ENCODE peak calls at places on chromosomes 3 and 15, in nine cellular contexts. J is stimulated activated CD8-positive, alpha-beta memory T cell treated with anti-CD3 and anti-CD28 coated beads, Interleukin-4, amount 100 ng/mL, for 24 hours; O is IMR-90; P is activated naive CD4-positive, alpha-beta T cell; W is ecto neural progenitor cell; Y is right cardiac atrium; Z is Right ventricle myocardium superior; K is activated T-helper 9 cell treated with anti-CD3 and anti-CD28 coated beads, Interleukin-2, amount 50 U/mL, for 16 hours; X is stomach. F is an unnamed sample.

GRCh38 chr3:49872801-49873281 is 3.1 kb upstream of the CAMKV start:
- DNase-seq in Z (no peak), K (no peak), Y (no peak), P (no peak), X (no peak), W (no peak), J (no peak), O (no peak), F (peak)

GRCh38 chr3:48279926-48280325 is 39.0 kb downstream of the ZNF589 start:
- DNase-seq in W (no peak), Z (no peak), P (no peak), J (no peak), Y (no peak), O (no peak), X (no peak), K (no peak), F (no peak)

GRCh38 chr3:112773864-112774263 is 72.8 kb downstream of the CD200R1L start:
- DNase-seq in P (no peak), J (peak), O (no peak), W (no peak), K (no peak), X (peak), Z (no peak), Y (no peak), F (no peak)

GRCh38 chr3:160577551-160578195 is 12.3 kb upstream of the KPNA4 start:
- DNase-seq in P (no peak), O (peak), W (no peak), Y (no peak), K (no peak), Z (no peak), J (no peak), X (no peak), F (no peak)

GRCh38 chr15:46703871-46704637 is 1013.3 kb upstream of the SEMA6D start:
- DNase-seq in K (no peak), X (no peak), W (no peak), P (no peak), Y (no peak), O (no peak), J (no peak), Z (no peak), F (no peak)

GRCh38 chr3:32226875-32227500 is 11.5 kb upstream of the CMTM8 start:
- DNase-seq in O (peak), X (no peak), P (no peak), J (no peak), W (no peak), Y (no peak), K (no peak), Z (no peak), F (no peak)

GRCh38 chr15:66912001-66912400 is 153.4 kb upstream of the SMAD3 start:
- DNase-seq in O (no peak), P (no peak), W (peak), X (no peak), Z (no peak), Y (no peak), K (no peak), J (no peak), F (peak)

GRCh38 chr3:135135445-135135844 is 340.4 kb downstream of the EPHB1 start:
- DNase-seq in O (no peak), K (no peak), X (no peak), Z (no peak), J (no peak), P (no peak), Y (no peak), W (no peak), F (no peak)

GRCh38 chr3:58214484-58215316 is 3.9 kb upstream of the DNASE1L3 start:
- DNase-seq in K (no peak), J (peak), Z (no peak), O (peak), W (no peak), P (no peak), Y (no peak), X (no peak), F (no peak)

GRCh38 chr15:66878761-66879160 is 176.7 kb downstream of the SMAD6 start:
- DNase-seq in W (peak), O (no peak), X (no peak), K (no peak), J (no peak), Y (no peak), Z (no peak), P (no peak), F (no peak)

GRCh38 chr3:128448491-128448890 is 18.2 kb downstream of the DNAJB8 start:
- DNase-seq in Y (peak), W (no peak), K (no peak), P (no peak), Z (no peak), X (no peak), O (no peak), J (no peak), F (no peak)

GRCh38 chr15:62912808-62913207 is 129.7 kb upstream of the TPM1 start:
- DNase-seq in X (no peak), Y (no peak), K (no peak), P (no peak), O (no peak), W (no peak), J (no peak), Z (no peak), F (no peak)

GRCh38 chr15:45402162-45402954 is 24.0 kb upstream of the GATM start:
- DNase-seq in X (peak), W (peak), Z (peak), O (peak), J (peak), P (peak), Y (peak), K (peak), F (peak)

GRCh38 chr3:70840106-70840870 is 527.9 kb upstream of the MDFIC2 start:
- DNase-seq in Y (no peak), W (no peak), J (no peak), X (no peak), Z (no peak), O (peak), P (no peak), K (no peak), F (no peak)

GRCh38 chr3:31614162-31614921 is 81.6 kb downstream of the STT3B start:
- DNase-seq in W (no peak), K (no peak), O (no peak), X (no peak), P (no peak), Y (no peak), Z (no peak), J (no peak), F (no peak)

GRCh38 chr3:184351511-184352148 is 9.8 kb downstream of the CLCN2 start:
- DNase-seq in P (no peak), O (no peak), Y (peak), K (no peak), X (no peak), J (no peak), Z (no peak), W (no peak), F (no peak)

GRCh38 chr3:186152889-186153292 is 44.0 kb upstream of the ETV5 start:
- DNase-seq in Z (no peak), Y (no peak), P (no peak), K (no peak), J (no peak), X (no peak), W (no peak), O (no peak), F (peak)

GRCh38 chr3:156480949-156481348 is 74.0 kb downstream of the SSR3 start:
- DNase-seq in O (no peak), P (no peak), Y (no peak), J (no peak), X (no peak), Z (no peak), W (no peak), K (no peak), F (no peak)

GRCh38 chr15:77225088-77225487 is 154.2 kb upstream of the TSPAN3 start:
- DNase-seq in J (no peak), Y (no peak), P (no peak), W (no peak), K (no peak), X (no peak), O (peak), Z (no peak), F (peak)

GRCh38 chr3:106842151-106842550 is 535.1 kb upstream of the CCDC54 start:
- DNase-seq in W (no peak), J (no peak), X (no peak), P (no peak), O (peak), Z (no peak), K (no peak), Y (no peak), F (no peak)

GRCh38 chr3:48514431-48515227 is 10.7 kb upstream of the SHISA5 start:
- DNase-seq in P (no peak), O (no peak), Z (no peak), X (no peak), J (no peak), W (no peak), K (no peak), Y (no peak), F (no peak)

GRCh38 chr3:137052298-137052697 is 94.5 kb downstream of the IL20RB start:
- DNase-seq in W (no peak), X (no peak), P (no peak), Y (no peak), O (no peak), K (no peak), Z (no peak), J (no peak), F (no peak)

GRCh38 chr15:82539690-82540054 is 585 bp downstream of the RPS17 start:
- DNase-seq in J (no peak), Y (peak), W (no peak), O (no peak), X (no peak), K (no peak), Z (peak), P (no peak), F (peak)

GRCh38 chr15:81511160-81511559 is 137.1 kb upstream of the TMC3 start:
- DNase-seq in X (no peak), K (no peak), P (no peak), J (no peak), O (peak), Y (no peak), Z (no peak), W (no peak), F (no peak)

GRCh38 chr15:90872481-90873184 is 4.2 kb downstream of the FURIN start:
- DNase-seq in X (no peak), W (no peak), Y (peak), P (no peak), J (no peak), O (peak), K (peak), Z (no peak), F (peak)

GRCh38 chr15:29319823-29320222 is 50.2 kb upstream of the NSMCE3 start:
- DNase-seq in J (no peak), Y (no peak), P (no peak), O (no peak), K (no peak), W (no peak), Z (no peak), X (no peak), F (no peak)

GRCh38 chr3:170257145-170257544 is 34.9 kb downstream of the PRKCI start:
- DNase-seq in O (no peak), W (no peak), J (no peak), Z (no peak), X (no peak), Y (no peak), K (no peak), P (no peak), F (no peak)

GRCh38 chr3:138063416-138063815 is 52.0 kb downstream of the DZIP1L start:
- DNase-seq in J (no peak), O (no peak), Z (no peak), P (no peak), W (no peak), X (no peak), Y (no peak), K (no peak), F (peak)

GRCh38 chr3:73623996-73624362 is 762 bp downstream of the PDZRN3 start:
- DNase-seq in O (peak), Y (peak), W (peak), P (no peak), J (no peak), X (peak), K (no peak), Z (peak), F (no peak)

GRCh38 chr3:190684776-190685175 is 170.9 kb downstream of the IL1RAP start:
- DNase-seq in O (no peak), W (no peak), J (no peak), Z (no peak), P (no peak), X (no peak), Y (no peak), K (no peak), F (no peak)

GRCh38 chr15:65466901-65467300 is 44.2 kb upstream of the IGDCC4 start:
- DNase-seq in Z (no peak), J (no peak), X (no peak), Y (no peak), P (no peak), W (no peak), O (peak), K (no peak), F (no peak)

GRCh38 chr3:127263586-127264231 is 24.1 kb downstream of the PRR20G start:
- DNase-seq in K (no peak), O (no peak), P (no peak), J (no peak), X (no peak), W (peak), Y (no peak), Z (no peak), F (no peak)

GRCh38 chr3:139236336-139236735 is 107.5 kb upstream of the MRPS22 start:
- DNase-seq in W (no peak), X (no peak), Z (no peak), P (no peak), Y (no peak), K (no peak), J (no peak), O (no peak), F (no peak)

F was measured in NB4.